ENCODE peak calls at places on chromosomes 12 and 14, in eight cellular contexts. X, Z, K, F, T, L, C and A are unnamed samples.

GRCh38 chr12:110546339-110546738 is 36.8 kb downstream of the PPTC7 start:
- DNase-seq in X (no peak), Z (no peak), K (no peak), F (no peak), T (peak), L (peak), C (peak), A (no peak)

GRCh38 chr12:121543786-121544185 is 37.0 kb downstream of the KDM2B start:
- DNase-seq in X (no peak), Z (no peak), K (no peak), F (no peak), T (no peak), L (no peak), C (no peak), A (no peak)

GRCh38 chr14:75877292-75877691 is 104.5 kb downstream of the TGFB3 start:
- DNase-seq in X (no peak), Z (no peak), K (no peak), F (no peak), T (peak), L (peak), C (peak), A (no peak)

GRCh38 chr12:130013771-130014484 is 110.1 kb upstream of the TMEM132D start:
- DNase-seq in X (peak), Z (peak), K (no peak), F (no peak), T (peak), L (peak), C (no peak), A (peak)

GRCh38 chr12:22042981-22043669 is 2.9 kb upstream of the CMAS start:
- DNase-seq in X (no peak), Z (no peak), K (no peak), F (no peak), T (peak), L (peak), C (peak), A (no peak)

GRCh38 chr12:94704452-94704871 is 54.1 kb upstream of the TMCC3 start:
- DNase-seq in X (no peak), Z (no peak), K (no peak), F (no peak), T (peak), L (peak), C (peak), A (peak)

GRCh38 chr12:91387461-91388134 is 205.0 kb upstream of the DCN start:
- DNase-seq in X (no peak), Z (no peak), K (no peak), F (no peak), T (no peak), L (no peak), C (no peak), A (no peak)

GRCh38 chr12:58310828-58311273 is 369.5 kb downstream of the ATP23 start:
- DNase-seq in X (no peak), Z (no peak), K (no peak), F (no peak), T (peak), L (peak), C (peak), A (peak)

GRCh38 chr12:6465467-6466183 is 4.9 kb downstream of the VAMP1 start:
- DNase-seq in X (no peak), Z (peak), K (peak), F (peak), T (peak), L (peak), C (peak), A (peak)

GRCh38 chr14:62445570-62445969 is 599.7 kb downstream of the KCNH5 start:
- DNase-seq in X (no peak), Z (no peak), K (no peak), F (no peak), T (no peak), L (no peak), C (no peak), A (no peak)

GRCh38 chr12:124286414-124286813 is 8.5 kb upstream of the RFLNA start:
- DNase-seq in X (no peak), Z (no peak), K (no peak), F (no peak), T (peak), L (peak), C (peak), A (peak)

GRCh38 chr14:34665785-34666425 is 36.0 kb upstream of the SNX6 start:
- DNase-seq in X (no peak), Z (no peak), K (no peak), F (peak), T (peak), L (peak), C (peak), A (no peak)

GRCh38 chr12:118055144-118055557 is 5.8 kb downstream of the WSB2 start:
- DNase-seq in X (no peak), Z (peak), K (peak), F (peak), T (peak), L (peak), C (no peak), A (peak)

GRCh38 chr14:36450550-36450949 is 69.5 kb downstream of the NKX2-1 start:
- DNase-seq in X (no peak), Z (no peak), K (no peak), F (no peak), T (peak), L (no peak), C (no peak), A (no peak)

GRCh38 chr14:106622200-106622745 is 1095.9 kb downstream of the TMEM121 start:
- DNase-seq in X (no peak), Z (no peak), K (no peak), F (no peak), T (no peak), L (no peak), C (no peak), A (no peak)

GRCh38 chr14:36068777-36069534 is 107.6 kb downstream of the PTCSC3 start:
- DNase-seq in X (no peak), Z (no peak), K (no peak), F (no peak), T (peak), L (peak), C (peak), A (peak)

GRCh38 chr12:124490584-124491305 is 76.7 kb downstream of the NCOR2 start:
- DNase-seq in X (peak), Z (no peak), K (no peak), F (no peak), T (no peak), L (no peak), C (no peak), A (no peak)

GRCh38 chr12:28374556-28374955 is 184.3 kb downstream of the CCDC91 start:
- DNase-seq in X (no peak), Z (no peak), K (no peak), F (no peak), T (no peak), L (peak), C (peak), A (no peak)

GRCh38 chr14:51792819-51793218 is 67.6 kb upstream of the GNG2 start:
- DNase-seq in X (no peak), Z (no peak), K (no peak), F (no peak), T (no peak), L (peak), C (peak), A (no peak)

GRCh38 chr14:33949051-33950037 is 1.5 kb downstream of the EGLN3 start:
- DNase-seq in X (no peak), Z (no peak), K (no peak), F (no peak), T (no peak), L (no peak), C (no peak), A (no peak)

GRCh38 chr12:79547735-79548347 is 142.9 kb downstream of the PAWR start:
- DNase-seq in X (no peak), Z (peak), K (peak), F (no peak), T (peak), L (peak), C (peak), A (peak)

GRCh38 chr12:53208435-53208834 is 1.4 kb upstream of the ITGB7 start:
- DNase-seq in X (no peak), Z (no peak), K (no peak), F (no peak), T (no peak), L (no peak), C (no peak), A (no peak)

GRCh38 chr12:30694971-30695326 is 720 bp downstream of the IPO8 start:
- DNase-seq in X (no peak), Z (peak), K (peak), F (no peak), T (peak), L (peak), C (peak), A (peak)

GRCh38 chr14:99117671-99118045 is 154.3 kb downstream of the BCL11B start:
- DNase-seq in X (no peak), Z (no peak), K (no peak), F (no peak), T (no peak), L (no peak), C (no peak), A (no peak)

GRCh38 chr12:66863276-66863675 is 184.4 kb upstream of the GRIP1 start:
- DNase-seq in X (no peak), Z (no peak), K (no peak), F (no peak), T (no peak), L (no peak), C (no peak), A (peak)

GRCh38 chr12:75764091-75764490 is 252.7 kb upstream of the KRR1 start:
- DNase-seq in X (no peak), Z (no peak), K (no peak), F (no peak), T (no peak), L (no peak), C (no peak), A (no peak)

GRCh38 chr14:78567343-78567742 is 397.2 kb downstream of the NRXN3 start:
- DNase-seq in X (no peak), Z (no peak), K (no peak), F (no peak), T (no peak), L (peak), C (peak), A (no peak)

GRCh38 chr12:130014485-130014807 is 110.6 kb upstream of the TMEM132D start:
- DNase-seq in X (no peak), Z (peak), K (no peak), F (no peak), T (peak), L (no peak), C (no peak), A (no peak)

GRCh38 chr14:23068792-23069412 is 11.6 kb upstream of the CDH24 start:
- DNase-seq in X (peak), Z (peak), K (peak), F (peak), T (peak), L (peak), C (peak), A (peak)

GRCh38 chr12:64672925-64673409 is 62.7 kb downstream of the RASSF3 start:
- DNase-seq in X (peak), Z (no peak), K (peak), F (peak), T (peak), L (peak), C (peak), A (peak)

GRCh38 chr14:79584679-79585078 is 626.6 kb downstream of the DIO2 start:
- DNase-seq in X (no peak), Z (no peak), K (no peak), F (no peak), T (peak), L (peak), C (peak), A (peak)

GRCh38 chr12:130644124-130644523 is 72.0 kb downstream of the RIMBP2 start:
- DNase-seq in X (no peak), Z (no peak), K (no peak), F (no peak), T (no peak), L (no peak), C (no peak), A (no peak)

GRCh38 chr12:116164263-116164817 is 113.2 kb downstream of the MED13L start:
- DNase-seq in X (no peak), Z (no peak), K (no peak), F (no peak), T (no peak), L (no peak), C (peak), A (no peak)

GRCh38 chr14:45051180-45051579 is 32.7 kb upstream of the PRPF39 start:
- DNase-seq in X (no peak), Z (no peak), K (no peak), F (no peak), T (no peak), L (no peak), C (no peak), A (no peak)

GRCh38 chr14:45057349-45057748 is 26.6 kb upstream of the PRPF39 start:
- DNase-seq in X (no peak), Z (no peak), K (no peak), F (no peak), T (no peak), L (no peak), C (no peak), A (no peak)

GRCh38 chr14:45048385-45048784 is 35.5 kb upstream of the PRPF39 start:
- DNase-seq in X (no peak), Z (no peak), K (no peak), F (no peak), T (peak), L (no peak), C (no peak), A (no peak)

DNA sequence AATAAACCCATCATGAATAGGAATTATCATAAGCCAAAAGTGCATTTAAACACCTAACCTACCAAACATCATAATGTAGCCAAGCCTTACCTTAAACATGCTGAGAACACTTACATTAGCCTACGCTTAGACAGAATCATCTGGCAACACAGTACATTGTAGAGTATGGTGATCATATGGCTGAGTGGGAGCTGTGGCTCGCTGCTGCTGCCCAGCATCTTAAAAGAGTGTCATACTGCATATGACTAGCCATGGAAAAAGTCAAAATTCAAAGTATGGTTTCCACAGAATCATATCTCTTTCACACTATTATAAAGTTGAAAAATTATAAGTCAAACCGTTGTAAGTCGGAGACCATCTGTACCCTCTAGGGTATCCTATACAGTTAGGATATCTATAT is 32.0 kb upstream of the PRPF39 start:
- DNase-seq in X (no peak), Z (no peak), K (no peak), F (no peak), T (no peak), L (no peak), C (no peak), A (no peak)
- TF ChIP-seq CTCF in X (no peak), Z (no peak), K (no peak), F (no peak), T (no peak), L (no peak), C (no peak), A (no peak)

GRCh38 chr12:203462-204260 is 10.3 kb downstream of the SLC6A12 start:
- DNase-seq in X (peak), Z (peak), K (peak), F (no peak), T (no peak), L (peak), C (no peak), A (no peak)
- TF ChIP-seq CTCF in X (peak), Z (no peak), K (no peak), F (no peak), T (no peak), L (no peak), C (no peak), A (no peak)

DNA sequence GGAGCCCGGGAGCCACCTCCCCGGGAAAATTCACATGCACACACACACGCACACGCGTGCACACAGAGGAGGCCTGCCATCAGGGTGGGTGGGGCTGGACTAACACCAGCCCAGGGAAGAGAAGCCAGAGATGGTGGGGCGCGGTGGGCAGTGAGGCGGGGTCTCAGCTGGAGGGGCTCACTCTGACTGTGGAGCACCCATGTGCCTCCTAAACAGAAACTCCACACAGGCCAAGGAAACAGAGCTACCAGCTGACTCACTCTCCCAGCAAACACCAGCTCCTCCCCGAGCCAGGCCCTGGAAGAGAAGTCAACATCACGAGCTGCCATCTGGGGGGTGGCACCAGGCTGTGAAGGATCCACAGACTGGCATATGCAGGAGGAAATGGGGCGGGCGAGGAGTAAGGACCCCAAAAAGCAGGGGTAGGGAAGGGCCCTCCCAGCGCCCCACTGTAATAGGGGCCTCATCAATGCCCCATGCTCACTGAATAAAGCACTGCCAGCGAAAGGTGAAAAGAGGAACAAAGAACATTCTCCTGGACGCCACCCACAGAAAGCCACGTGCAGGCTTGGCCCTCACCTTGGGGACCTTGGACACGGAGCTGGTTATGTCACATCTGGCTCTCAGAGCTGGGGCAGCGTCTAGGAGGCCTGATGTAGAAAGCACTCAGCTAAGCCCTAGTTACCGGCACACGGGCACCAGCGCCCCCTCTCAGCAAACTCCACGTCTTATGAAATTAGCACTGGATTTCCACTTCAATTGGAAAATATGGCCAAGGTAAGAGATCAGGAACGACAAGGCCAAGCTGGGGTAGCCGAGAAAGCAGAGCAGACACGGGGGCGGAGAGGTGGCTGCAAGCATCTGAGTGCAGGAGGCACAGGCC is 8.4 kb upstream of the INF2 start:
- DNase-seq in X (peak), Z (no peak), K (no peak), F (no peak), T (peak), L (peak), C (peak), A (peak)
- TF ChIP-seq CTCF in X (no peak), Z (no peak), K (no peak), F (no peak), T (peak), L (peak), C (no peak), A (no peak)

DNA sequence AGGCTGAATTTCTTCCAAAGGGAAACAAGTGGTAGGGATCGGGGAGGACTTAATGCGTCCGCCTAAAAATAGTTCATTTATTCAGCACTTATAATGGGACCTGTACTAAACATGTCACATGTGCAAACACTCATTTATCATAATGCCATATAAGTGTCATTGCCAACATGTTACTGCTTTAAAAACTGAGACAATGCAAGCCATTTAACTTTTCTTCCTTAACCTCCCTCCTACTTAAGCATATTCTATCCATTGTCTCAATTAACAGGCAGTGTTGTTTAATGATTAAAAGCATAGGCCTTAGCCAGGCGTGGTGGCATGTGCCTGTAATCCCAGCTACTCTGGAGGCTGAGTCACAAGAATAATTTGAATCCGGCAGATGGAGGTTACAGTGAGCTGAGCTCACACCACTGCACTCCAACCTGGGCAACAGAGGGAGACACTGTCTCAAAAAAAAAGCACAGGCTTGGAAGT is 13.5 kb upstream of the SCFD1 start:
- DNase-seq in X (no peak), Z (no peak), K (no peak), F (no peak), T (peak), L (peak), C (peak), A (peak)
- TF ChIP-seq CTCF in X (no peak), Z (no peak), K (no peak), F (no peak), T (peak), L (peak), C (no peak), A (no peak)

GRCh38 chr14:64763801-64764511 is 59.7 kb downstream of the PLEKHG3 start:
- DNase-seq in X (no peak), Z (no peak), K (no peak), F (no peak), T (peak), L (peak), C (peak), A (peak)
- TF ChIP-seq CTCF in X (no peak), Z (no peak), K (no peak), F (no peak), T (no peak), L (no peak), C (no peak), A (no peak)

DNA sequence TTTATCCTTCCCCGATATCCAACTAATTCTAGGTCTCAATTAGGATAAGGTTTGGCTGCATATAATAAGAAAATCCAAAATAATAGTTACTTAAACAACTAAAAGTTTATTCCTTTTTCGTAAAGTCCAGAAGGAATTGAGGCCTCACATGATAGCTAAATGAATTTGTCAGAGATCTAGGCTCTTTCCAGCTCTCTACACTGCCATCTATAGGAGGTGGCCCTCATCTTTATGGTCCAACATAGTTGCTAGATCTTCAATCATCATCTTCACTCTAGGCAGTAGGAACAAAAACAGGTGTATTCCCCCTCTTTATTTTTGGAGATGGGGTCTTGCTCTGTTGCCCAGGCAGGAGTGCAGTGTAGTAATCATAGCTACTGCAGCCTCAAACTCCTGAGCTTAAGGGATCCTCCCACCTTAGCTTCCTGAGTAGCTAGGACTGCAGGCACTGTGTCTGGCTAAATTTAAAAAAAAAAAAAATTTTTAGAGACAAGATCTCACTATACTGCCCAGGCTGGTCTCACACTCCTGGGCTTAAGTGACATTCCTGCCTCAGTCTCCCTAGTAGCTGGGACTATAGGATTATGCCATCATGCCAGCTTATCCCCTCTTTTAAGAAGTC is 46.5 kb upstream of the SAV1 start:
- DNase-seq in X (no peak), Z (no peak), K (peak), F (no peak), T (peak), L (peak), C (peak), A (peak)
- TF ChIP-seq CTCF in X (peak), Z (no peak), K (peak), F (peak), T (peak), L (peak), C (peak), A (peak)